ENCODE peak calls at places on chromosomes 6 and 20, in four cellular contexts. T is NCI-H69, J is HFF-Myc, R is progenitor cell of endocrine pancreas. H is an unnamed sample.

GRCh38 chr6:46974786-46975185 is 53.0 kb upstream of the ADGRF5 start:
- DNase-seq in T (no peak), J (no peak), R (no peak), H (no peak)

GRCh38 chr6:31042801-31043200 is 32.5 kb downstream of the MUC22 start:
- DNase-seq in T (peak; percentile 39), J (no peak), R (peak; percentile 19), H (no peak)

GRCh38 chr6:143286280-143286795 is 164.2 kb downstream of the ADAT2 start:
- DNase-seq in T (peak; percentile 21), J (no peak), R (no peak), H (no peak)

GRCh38 chr6:11271228-11271627 is 38.8 kb upstream of the NEDD9 start:
- DNase-seq in T (no peak), J (no peak), R (no peak), H (no peak)

GRCh38 chr6:170081556-170081955 is 209.3 kb downstream of the DLL1 start:
- DNase-seq in T (no peak), J (no peak), R (no peak), H (no peak)

GRCh38 chr20:59736366-59736765 is 132.0 kb downstream of the PHACTR3 start:
- DNase-seq in T (no peak), J (no peak), R (no peak), H (no peak)

GRCh38 chr6:111731404-111732195 is 125.9 kb upstream of the TRAF3IP2 start:
- DNase-seq in T (peak; percentile 60), J (no peak), R (no peak), H (no peak)

GRCh38 chr6:3751019-3751729 is at the start of gene PXDC1:
- DNase-seq in T (peak; percentile 51), J (no peak), R (no peak), H (no peak)

GRCh38 chr6:715709-716450 is 22.9 kb upstream of the EXOC2 start:
- DNase-seq in T (peak; percentile 89), J (no peak), R (no peak), H (no peak)

GRCh38 chr6:102520981-102521380 is 1127.5 kb downstream of the GRIK2 start:
- DNase-seq in T (peak; percentile 26), J (no peak), R (no peak), H (no peak)

GRCh38 chr6:30895343-30895742 is 11.0 kb downstream of the DDR1 start:
- DNase-seq in T (no peak), J (no peak), R (no peak), H (no peak)

GRCh38 chr6:31559958-31560696 is 12.0 kb upstream of the LTA start:
- DNase-seq in T (no peak), J (no peak), R (no peak), H (no peak)